ENCODE peak calls at places on chromosomes 5 and 9, in five cellular contexts. Q is pancreas, W is transverse colon, P is aorta, D is H9. S is an unnamed sample.

GRCh38 chr9:76365028-76365427 is 29.2 kb downstream of the RFK start:
- DNase-seq in Q (no peak), W (no peak), P (no peak), D (no peak), S (no peak)

GRCh38 chr5:61329729-61330128 is 2.3 kb upstream of the ZSWIM6 start:
- DNase-seq in Q (no peak), W (no peak), P (no peak), D (no peak), S (no peak)

GRCh38 chr5:164119806-164120440 is 614.5 kb downstream of the MAT2B start:
- DNase-seq in Q (no peak), W (no peak), P (no peak), D (peak; percentile 90), S (no peak)

GRCh38 chr9:69542942-69543704 is 129.0 kb downstream of the APBA1 start:
- DNase-seq in Q (no peak), W (no peak), P (no peak), D (peak; percentile 78), S (no peak)

GRCh38 chr9:98993570-98993945 is 49.9 kb downstream of the COL15A1 start:
- DNase-seq in Q (no peak), W (peak; percentile 55), P (peak; percentile 90), D (peak; percentile 5), S (no peak)

GRCh38 chr5:119355244-119355635 is 579 bp upstream of the TNFAIP8 start:
- DNase-seq in Q (no peak), W (no peak), P (no peak), D (peak; percentile 78), S (no peak)

GRCh38 chr9:95626885-95627558 is 110.3 kb upstream of the PTCH1 start:
- DNase-seq in Q (no peak), W (peak; percentile 49), P (peak; percentile 84), D (no peak), S (peak; percentile 46)

GRCh38 chr5:159341914-159342313 is 11.6 kb upstream of the IL12B start:
- DNase-seq in Q (no peak), W (peak; percentile 42), P (peak; percentile 67), D (no peak), S (no peak)

GRCh38 chr9:32625320-32625719 is 10.1 kb downstream of the TAF1L start:
- DNase-seq in Q (no peak), W (no peak), P (no peak), D (no peak), S (no peak)

GRCh38 chr5:97737608-97738007 is 554.6 kb upstream of the RIOK2 start:
- DNase-seq in Q (no peak), W (no peak), P (no peak), D (no peak), S (no peak)

GRCh38 chr9:37485389-37486255 is at the start of gene POLR1E:
- DNase-seq in Q (peak; percentile 99), W (peak; percentile 97), P (peak; percentile 96), D (peak; percentile 98), S (peak; percentile 92)

GRCh38 chr9:127723013-127723412 is 7.1 kb downstream of the TTC16 start:
- DNase-seq in Q (no peak), W (no peak), P (no peak), D (no peak), S (no peak)

GRCh38 chr9:127722055-127722454 is 6.2 kb downstream of the TTC16 start:
- DNase-seq in Q (no peak), W (no peak), P (no peak), D (no peak), S (no peak)

GRCh38 chr9:127723450-127723849 is 7.6 kb downstream of the TTC16 start:
- DNase-seq in Q (no peak), W (peak; percentile 39), P (no peak), D (no peak), S (no peak)

GRCh38 chr9:127721391-127721821 is 5.5 kb downstream of the TTC16 start:
- DNase-seq in Q (no peak), W (peak; percentile 67), P (no peak), D (no peak), S (no peak)

DNA sequence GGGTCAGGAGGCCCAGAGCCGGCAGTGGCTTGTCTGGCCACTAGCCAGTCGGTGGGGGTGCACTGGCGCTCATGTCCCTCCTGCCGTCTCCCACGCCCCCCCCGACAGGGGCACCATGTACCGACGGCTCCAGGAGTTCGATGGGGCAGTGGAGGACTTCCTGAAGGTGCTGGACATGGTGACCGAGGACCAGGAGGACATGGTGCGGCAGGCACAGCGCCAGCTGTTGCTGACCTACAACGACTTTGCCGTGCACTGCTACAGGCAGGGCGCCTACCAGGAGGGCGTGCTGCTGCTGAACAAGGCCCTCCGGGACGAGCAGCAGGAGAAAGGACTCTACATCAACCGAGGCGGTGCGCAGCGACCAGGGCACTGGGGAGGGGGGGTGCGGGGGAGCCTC is 8.1 kb downstream of the TTC16 start:
- DNase-seq in Q (no peak), W (peak; percentile 34), P (peak; percentile 47), D (no peak), S (no peak)
- H3K27ac ChIP-seq in Q (no peak overlapping the region), W (no peak overlapping the region), P (no peak overlapping the region), D (no peak overlapping the region), S (no peak overlapping the region)

DNA sequence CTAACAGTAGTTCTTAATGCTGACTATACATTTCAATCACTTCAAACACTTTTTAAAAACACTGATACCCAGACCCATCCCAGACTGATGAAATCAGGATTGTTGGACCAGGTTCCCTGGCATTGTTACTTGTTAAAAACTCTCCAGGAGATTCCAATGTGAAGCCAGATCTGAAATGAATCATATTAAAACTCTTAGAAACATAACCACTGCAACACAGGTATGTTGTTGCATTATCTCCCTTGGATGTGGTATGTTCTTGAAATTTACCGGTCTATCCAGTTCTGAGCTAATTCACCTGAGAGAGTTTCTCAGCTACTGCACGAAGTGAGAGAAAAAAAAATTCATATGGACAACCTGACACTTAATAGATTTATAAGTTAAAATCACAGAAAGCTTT is 21.8 kb downstream of the MEF2C start:
- DNase-seq in Q (no peak), W (no peak), P (no peak), D (no peak), S (no peak)
- H3K9me3 ChIP-seq in Q (no peaks in the 10 kb centered on the region), W (no peaks in the 10 kb centered on the region), P (peaks cover 1% of the 10 kb centered on the region), D (peaks cover 8% of the 10 kb centered on the region), S (no peaks in the 10 kb centered on the region)

GRCh38 chr5:141489841-141490240 is 960 bp downstream of the PCDHGC5 start:
- DNase-seq in Q (no peak), W (no peak), P (no peak), D (no peak), S (no peak)
- H3K27ac ChIP-seq in Q (no peak overlapping the region), W (no peak overlapping the region), P (no peak overlapping the region), D (no peak overlapping the region), S (no peak overlapping the region)

DNA sequence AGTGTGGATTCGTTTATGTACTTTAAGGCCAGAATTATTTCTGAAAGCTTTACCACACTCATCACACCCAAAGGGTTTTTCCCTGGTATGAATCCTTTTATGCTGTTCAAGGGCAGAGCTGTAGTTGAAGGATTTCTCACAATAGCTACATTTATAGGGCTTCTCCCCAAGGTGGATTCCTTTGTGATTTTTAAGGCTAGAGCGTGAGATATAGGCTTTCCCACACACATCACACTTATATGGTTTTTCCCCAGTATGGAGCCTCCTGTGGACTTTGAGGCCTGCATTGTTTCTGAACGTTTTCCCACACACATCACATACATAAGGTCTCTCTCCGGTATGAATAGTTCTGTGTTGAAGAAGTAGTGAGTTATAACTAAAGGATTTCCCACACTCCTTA is 11.2 kb downstream of the ZFP62 start:
- DNase-seq in Q (no peak), W (no peak), P (no peak), D (no peak), S (no peak)
- H3K9me3 ChIP-seq in Q (no peaks in the 10 kb centered on the region), W (peaks cover 38% of the 10 kb centered on the region), P (peaks cover 16% of the 10 kb centered on the region), D (peaks cover 55% of the 10 kb centered on the region), S (peaks cover 10% of the 10 kb centered on the region)

GRCh38 chr9:34256104-34256503 is 73.0 kb downstream of the KIF24 start:
- DNase-seq in Q (no peak), W (no peak), P (no peak), D (peak; percentile 43), S (no peak)
- H3K27ac ChIP-seq in Q (no peak overlapping the region), W (no peak overlapping the region), P (no peak overlapping the region), D (no peak overlapping the region), S (peak overlapping the region; percentile 73)

GRCh38 chr5:1523793-1524480 is at the start of gene LPCAT1:
- DNase-seq in Q (peak; percentile 91), W (peak; percentile 79), P (peak; percentile 90), D (peak; percentile 79), S (peak; percentile 61)

GRCh38 chr5:1525624-1525985 is 1.8 kb upstream of the LPCAT1 start:
- DNase-seq in Q (no peak), W (no peak), P (peak; percentile 38), D (peak; percentile 20), S (no peak)

GRCh38 chr5:1526151-1526631 is 2.4 kb upstream of the LPCAT1 start:
- DNase-seq in Q (peak; percentile 53), W (peak; percentile 7), P (peak; percentile 39), D (no peak), S (peak; percentile 13)

GRCh38 chr5:1524481-1524798 is 680 bp upstream of the LPCAT1 start:
- DNase-seq in Q (no peak), W (peak; percentile 11), P (no peak), D (peak; percentile 44), S (no peak)

GRCh38 chr5:1524799-1525623 is 1.3 kb upstream of the LPCAT1 start:
- DNase-seq in Q (peak; percentile 60), W (peak; percentile 7), P (peak; percentile 48), D (no peak), S (peak; percentile 13)
- H3K9me3 ChIP-seq in Q (no peaks in the 10 kb centered on the region), W (no peaks in the 10 kb centered on the region), P (no peaks in the 10 kb centered on the region), D (no peaks in the 10 kb centered on the region), S (no peaks in the 10 kb centered on the region)

S was measured in uterus.